ENCODE peak calls at places on chromosomes 2 and 18, in four cellular contexts. I, P, X and Q are unnamed samples.

GRCh38 chr18:13551305-13551603 is 175.1 kb downstream of the FAM210A start:
- DNase-seq in I (no peak), P (no peak), X (no peak), Q (no peak)

GRCh38 chr2:44936715-44937687 is 4.5 kb upstream of the SIX3 start:
- DNase-seq in I (no peak), P (no peak), X (no peak), Q (no peak)

GRCh38 chr2:127091148-127091547 is 15.8 kb downstream of the BIN1 start:
- DNase-seq in I (no peak), P (no peak), X (no peak), Q (no peak)

GRCh38 chr2:199914372-199914958 is 3.4 kb downstream of the C2orf69 start:
- DNase-seq in I (no peak), P (no peak), X (no peak), Q (no peak)

GRCh38 chr2:18159899-18160298 is 281.4 kb downstream of the KCNS3 start:
- DNase-seq in I (no peak), P (no peak), X (no peak), Q (no peak)

GRCh38 chr2:16625759-16626158 is 39.9 kb downstream of the CYRIA start:
- DNase-seq in I (no peak), P (no peak), X (no peak), Q (no peak)

GRCh38 chr18:58512161-58512581 is 116.7 kb downstream of the ALPK2 start:
- DNase-seq in I (no peak), P (no peak), X (no peak), Q (no peak)

GRCh38 chr2:120675460-120676130 is 60.1 kb upstream of the GLI2 start:
- DNase-seq in I (peak), P (no peak), X (peak), Q (peak)

GRCh38 chr2:38207168-38207567 is 131.2 kb upstream of the CYP1B1 start:
- DNase-seq in I (no peak), P (no peak), X (no peak), Q (no peak)

GRCh38 chr2:16687222-16687621 is 21.6 kb upstream of the CYRIA start:
- DNase-seq in I (no peak), P (no peak), X (no peak), Q (no peak)

GRCh38 chr2:54814367-54815155 is 91.1 kb downstream of the EML6 start:
- DNase-seq in I (no peak), P (no peak), X (no peak), Q (no peak)

GRCh38 chr2:67259581-67260347 is 137.4 kb upstream of the ETAA1 start:
- DNase-seq in I (no peak), P (no peak), X (no peak), Q (no peak)

GRCh38 chr2:176174382-176174834 is 14.1 kb upstream of the HOXD1 start:
- DNase-seq in I (no peak), P (no peak), X (no peak), Q (no peak)

GRCh38 chr18:25561923-25562322 is 210.0 kb upstream of the ZNF521 start:
- DNase-seq in I (no peak), P (no peak), X (no peak), Q (no peak)

GRCh38 chr2:156356006-156356764 is 23.7 kb upstream of the NR4A2 start:
- DNase-seq in I (no peak), P (no peak), X (no peak), Q (no peak)